ENCODE peak calls at places on chromosomes 1 and 21, in six cellular contexts. U is HCT116, J is tibial artery, E is ascending aorta, G is left ventricle myocardium inferior, S is substantia nigra. R is an unnamed sample.

GRCh38 chr1:168689726-168690602 is 39.0 kb downstream of the DPT start:
- DNase-seq in U (no peak), J (no peak), E (no peak), G (no peak), S (no peak), R (no peak)

GRCh38 chr1:9080704-9081291 is 11.4 kb upstream of the SLC2A5 start:
- DNase-seq in U (peak; percentile 10), J (no peak), E (no peak), G (no peak), S (no peak), R (no peak)

GRCh38 chr21:40011371-40011770 is 144.1 kb downstream of the PCP4 start:
- DNase-seq in U (no peak), J (no peak), E (no peak), G (no peak), S (no peak), R (no peak)

GRCh38 chr1:46527474-46528296 is 23.8 kb downstream of the KNCN start:
- DNase-seq in U (peak; percentile 54), J (peak; percentile 84), E (no peak), G (peak; percentile 81), S (peak; percentile 70), R (peak; percentile 76)

GRCh38 chr1:198072177-198072576 is 84.6 kb upstream of the NEK7 start:
- DNase-seq in U (no peak), J (no peak), E (no peak), G (no peak), S (no peak), R (no peak)

GRCh38 chr1:53643061-53643880 is 95.7 kb downstream of the GLIS1 start:
- DNase-seq in U (no peak), J (peak; percentile 2), E (no peak), G (no peak), S (no peak), R (no peak)

GRCh38 chr1:241822846-241823245 is 25.2 kb upstream of the EXO1 start:
- DNase-seq in U (no peak), J (no peak), E (no peak), G (no peak), S (no peak), R (no peak)

GRCh38 chr21:21401444-21401843 is 403.2 kb downstream of the NCAM2 start:
- DNase-seq in U (no peak), J (no peak), E (no peak), G (no peak), S (no peak), R (no peak)

GRCh38 chr1:1402081-1402900 is 3.2 kb upstream of the CCNL2 start:
- DNase-seq in U (peak; percentile 52), J (no peak), E (no peak), G (no peak), S (no peak), R (no peak)

GRCh38 chr1:112697781-112698201 is 9.1 kb downstream of the RHOC start:
- DNase-seq in U (no peak), J (no peak), E (no peak), G (no peak), S (no peak), R (no peak)

GRCh38 chr1:214135886-214136285 is 145.1 kb upstream of the SMYD2 start:
- DNase-seq in U (no peak), J (no peak), E (no peak), G (no peak), S (no peak), R (no peak)

GRCh38 chr21:41763398-41763931 is 3.4 kb downstream of the RIPK4 start:
- DNase-seq in U (no peak), J (no peak), E (no peak), G (peak; percentile 5), S (no peak), R (no peak)

GRCh38 chr1:216388558-216388957 is 34.7 kb downstream of the USH2A start:
- DNase-seq in U (no peak), J (no peak), E (no peak), G (no peak), S (no peak), R (peak; percentile 21)

GRCh38 chr1:29703596-29703995 is 467.3 kb downstream of the PTPRU start:
- DNase-seq in U (no peak), J (no peak), E (no peak), G (no peak), S (no peak), R (peak; percentile 58)

GRCh38 chr1:180231506-180232420 is 1.7 kb downstream of the LHX4 start:
- DNase-seq in U (peak; percentile 53), J (no peak), E (no peak), G (no peak), S (no peak), R (no peak)

GRCh38 chr1:244653439-244654283 is 735 bp downstream of the DESI2 start:
- DNase-seq in U (no peak), J (no peak), E (no peak), G (no peak), S (peak; percentile 49), R (peak; percentile 3)

GRCh38 chr1:210770396-210770984 is 363.5 kb downstream of the KCNH1 start:
- DNase-seq in U (no peak), J (no peak), E (no peak), G (no peak), S (no peak), R (no peak)

GRCh38 chr1:182575540-182576149 is 13.4 kb downstream of the RNASEL start:
- DNase-seq in U (no peak), J (no peak), E (no peak), G (no peak), S (no peak), R (no peak)

GRCh38 chr1:171138973-171139372 is 46.1 kb upstream of the FMO2 start:
- DNase-seq in U (no peak), J (peak; percentile 55), E (no peak), G (no peak), S (no peak), R (no peak)

GRCh38 chr21:42232176-42232825 is 13.4 kb downstream of the ABCG1 start:
- DNase-seq in U (no peak), J (no peak), E (no peak), G (no peak), S (no peak), R (no peak)

GRCh38 chr1:178942285-178943218 is 71.7 kb upstream of the ANGPTL1 start:
- DNase-seq in U (no peak), J (peak; percentile 69), E (no peak), G (peak; percentile 41), S (no peak), R (no peak)

GRCh38 chr1:190849346-190849745 is 371.7 kb upstream of the BRINP3 start:
- DNase-seq in U (no peak), J (no peak), E (no peak), G (no peak), S (no peak), R (no peak)

GRCh38 chr21:45574691-45575090 is 32.5 kb upstream of the SLC19A1 start:
- DNase-seq in U (no peak), J (no peak), E (no peak), G (peak; percentile 6), S (no peak), R (no peak)

GRCh38 chr1:238960071-238960470 is 426.3 kb upstream of the CHRM3 start:
- DNase-seq in U (no peak), J (no peak), E (no peak), G (no peak), S (no peak), R (no peak)

GRCh38 chr21:15968911-15969310 is 239.1 kb downstream of the USP25 start:
- DNase-seq in U (no peak), J (no peak), E (no peak), G (no peak), S (no peak), R (no peak)

DNA sequence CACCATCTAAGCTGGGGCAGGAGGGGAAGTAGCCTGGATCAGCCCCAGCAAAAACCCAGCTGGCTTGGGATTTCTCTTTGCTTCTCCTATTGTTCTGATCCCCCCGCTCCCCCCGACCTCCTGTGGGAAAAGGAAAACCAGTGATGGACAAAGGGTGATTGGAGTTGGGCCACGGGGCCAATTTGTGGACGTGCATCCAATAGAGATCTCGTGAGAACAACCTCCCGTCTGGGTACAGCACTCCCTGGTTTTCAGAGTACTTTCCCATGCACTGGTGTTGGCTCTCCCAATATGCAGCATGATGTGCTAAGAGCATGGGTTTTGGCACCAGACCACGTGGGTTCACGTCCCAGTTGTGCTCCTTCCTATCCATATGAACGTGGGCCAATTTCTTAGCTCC is 9.0 kb downstream of the BLACAT1 start:
- DNase-seq in U (no peak), J (no peak), E (no peak), G (peak; percentile 34), S (no peak), R (no peak)
- H3K27ac ChIP-seq in U (no peak overlapping the region), J (no peak overlapping the region), E (no peak overlapping the region), G (peak overlapping the region; percentile 22), S (no peak overlapping the region), R (peak overlapping the region; percentile 99)

GRCh38 chr1:201127755-201128455 is 921 bp upstream of the ASCL5 start:
- DNase-seq in U (no peak), J (no peak), E (no peak), G (no peak), S (no peak), R (no peak)

GRCh38 chr1:201126832-201127754 is at the start of gene ASCL5:
- DNase-seq in U (peak; percentile 72), J (no peak), E (no peak), G (no peak), S (no peak), R (no peak)

GRCh38 chr1:201125019-201125418 is 2.0 kb downstream of the ASCL5 start:
- DNase-seq in U (no peak), J (no peak), E (no peak), G (no peak), S (no peak), R (no peak)

GRCh38 chr1:201125805-201126204 is 1.2 kb downstream of the ASCL5 start:
- DNase-seq in U (no peak), J (no peak), E (no peak), G (no peak), S (no peak), R (no peak)

GRCh38 chr1:201126463-201126831 is 537 bp downstream of the ASCL5 start:
- DNase-seq in U (no peak), J (no peak), E (no peak), G (no peak), S (no peak), R (no peak)
- H3K27ac ChIP-seq in U (peak overlapping the region; percentile 42), J (no peak overlapping the region), E (no peak overlapping the region), G (no peak overlapping the region), S (no peak overlapping the region), R (no peak overlapping the region)

DNA sequence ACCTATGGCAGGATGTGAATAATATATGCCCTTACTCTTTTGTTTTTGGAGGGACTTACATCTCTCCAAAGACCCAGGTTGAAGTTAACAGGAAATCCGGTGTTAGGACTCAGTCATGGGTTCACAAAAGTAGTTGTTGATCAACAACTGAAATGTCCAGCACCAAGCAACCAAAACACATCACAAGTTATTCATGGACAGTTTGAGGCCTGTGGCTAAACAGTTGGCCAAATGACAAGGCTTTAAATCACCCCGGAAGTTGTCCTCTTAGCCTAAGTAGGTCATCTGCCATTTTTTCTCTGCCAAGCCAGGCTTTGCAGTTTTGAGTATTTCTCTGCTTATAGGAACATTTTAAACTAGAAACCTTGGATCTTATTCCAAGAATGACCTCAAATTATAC is 89.9 kb downstream of the CD247 start:
- DNase-seq in U (no peak), J (no peak), E (no peak), G (no peak), S (no peak), R (no peak)
- H3K27ac ChIP-seq in U (no peak overlapping the region), J (no peak overlapping the region), E (no peak overlapping the region), G (peak overlapping the region; percentile 2), S (no peak overlapping the region), R (no peak overlapping the region)

DNA sequence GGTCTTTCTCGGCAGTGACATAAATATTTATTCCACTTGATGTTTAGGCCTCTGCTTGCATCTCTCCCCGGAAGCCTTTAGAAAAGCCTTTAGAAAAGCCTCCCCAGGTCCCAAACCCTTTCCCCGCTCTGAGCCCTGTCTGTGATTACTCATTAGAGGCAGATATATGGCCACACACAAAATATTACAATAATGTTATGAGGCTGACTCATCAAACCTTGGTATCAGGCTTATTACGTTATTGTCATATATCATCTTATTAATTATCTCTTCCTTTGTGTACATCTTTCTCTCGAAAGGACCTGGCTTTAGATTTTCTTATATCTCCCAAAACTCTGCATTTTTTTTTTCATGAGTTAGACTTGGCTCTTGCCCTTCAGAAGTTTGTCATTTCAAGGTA is 69.5 kb downstream of the FGGY start:
- DNase-seq in U (no peak), J (no peak), E (no peak), G (no peak), S (no peak), R (no peak)
- H3K27ac ChIP-seq in U (no peak overlapping the region), J (peak overlapping the region; percentile 75), E (no peak overlapping the region), G (peak overlapping the region; percentile 71), S (no peak overlapping the region), R (no peak overlapping the region)

R was measured in neuronal stem cell.